ENCODE peak calls at places on chromosomes 12 and 14, in five cellular contexts. R is activated CD4-positive, alpha-beta T cell treated with anti-CD3 and anti-CD28 coated beads, Interleukin-2, amount 50 U/mL, for 48 hours; N is right lobe of liver; T is NCI-H345; A is NCI-H2029. Y is an unnamed sample.

GRCh38 chr14:38964630-38965029 is 138.4 kb downstream of the SEC23A start:
- DNase-seq in R (no peak), N (no peak), T (no peak), A (no peak), Y (peak)

GRCh38 chr12:79615596-79616560 is 74.9 kb downstream of the PAWR start:
- DNase-seq in R (no peak), N (no peak), T (no peak), A (no peak), Y (no peak)

GRCh38 chr14:51018521-51018920 is 74.2 kb upstream of the PYGL start:
- DNase-seq in R (no peak), N (no peak), T (no peak), A (no peak), Y (peak)

GRCh38 chr14:61699092-61699491 is 3.8 kb downstream of the HIF1A start:
- DNase-seq in R (no peak), N (no peak), T (no peak), A (no peak), Y (no peak)

GRCh38 chr14:69107407-69108003 is 45.4 kb downstream of the DCAF5 start:
- DNase-seq in R (peak), N (no peak), T (peak), A (peak), Y (peak)

GRCh38 chr12:109761631-109761950 is 48.0 kb downstream of the FAM222A start:
- DNase-seq in R (no peak), N (no peak), T (no peak), A (no peak), Y (no peak)

GRCh38 chr12:50992814-50993213 is 33.4 kb downstream of the SLC11A2 start:
- DNase-seq in R (no peak), N (no peak), T (no peak), A (no peak), Y (peak)

GRCh38 chr14:24439257-24439656 is 3.3 kb downstream of the SDR39U1 start:
- DNase-seq in R (no peak), N (no peak), T (no peak), A (no peak), Y (no peak)

GRCh38 chr12:12182926-12183325 is 83.9 kb downstream of the LRP6 start:
- DNase-seq in R (no peak), N (no peak), T (no peak), A (no peak), Y (peak)

Y was measured in EL.